ENCODE peak calls at places on chromosome 21, in four cellular contexts. Q, B, J and T are unnamed samples.

GRCh38 chr21:34839070-34839820 is 170.5 kb downstream of the CLIC6 start:
- DNase-seq in B (no peak), J (no peak), Q (no peak), T (no peak)

GRCh38 chr21:27154451-27155129 is 187.7 kb upstream of the ADAMTS5 start:
- DNase-seq in B (no peak), Q (peak; percentile 57), J (no peak), T (no peak)

GRCh38 chr21:45397381-45397780 is 7.6 kb upstream of the COL18A1 start:
- DNase-seq in J (no peak), B (no peak), Q (no peak), T (no peak)

GRCh38 chr21:15401331-15401730 is 328.5 kb upstream of the USP25 start:
- DNase-seq in B (no peak), J (no peak), Q (no peak), T (no peak)

GRCh38 chr21:27734146-27734545 is 767.3 kb upstream of the ADAMTS5 start:
- DNase-seq in Q (peak; percentile 80), J (no peak), B (no peak), T (no peak)

GRCh38 chr21:45465105-45465504 is 60.1 kb downstream of the COL18A1 start:
- DNase-seq in Q (no peak), B (no peak), J (no peak), T (no peak)

GRCh38 chr21:45868086-45868485 is 113.5 kb upstream of the COL6A1 start:
- DNase-seq in B (no peak), Q (no peak), J (no peak), T (no peak)

GRCh38 chr21:45317401-45318145 is 29.9 kb upstream of the POFUT2 start:
- DNase-seq in Q (peak; percentile 73), B (no peak), J (no peak), T (no peak)

GRCh38 chr21:29671728-29672127 is 268.1 kb downstream of the GRIK1 start:
- DNase-seq in Q (no peak), J (no peak), B (no peak), T (no peak)